ENCODE peak calls at places on chromosome 9, in ten cellular contexts. C is A673; D is kidney; F is CD8-positive, alpha-beta T cell; R is Calu3; N is A549; B is adrenal gland; M is fibroblast of the aortic adventitia; L is endothelial cell; A is fibroblast of lung. P is an unnamed sample.

GRCh38 chr9:101530076-101530711 is 3.5 kb upstream of the RNF20 start:
- DNase-seq in C (peak), M (peak), N (peak), R (peak), F (peak), D (no peak), L (peak), B (peak), A (peak), P (peak)

GRCh38 chr9:4030751-4031150 is 269.1 kb downstream of the GLIS3 start:
- DNase-seq in N (no peak), L (no peak), F (no peak), B (no peak), D (no peak), R (no peak), M (no peak), A (no peak), C (no peak), P (no peak)

GRCh38 chr9:135282808-135283207 is 195.3 kb downstream of the OLFM1 start:
- DNase-seq in B (no peak), M (no peak), D (no peak), R (no peak), F (no peak), A (no peak), C (no peak), N (no peak), L (no peak), P (no peak)

GRCh38 chr9:24712190-24712589 is 166.5 kb upstream of the IZUMO3 start:
- DNase-seq in D (no peak), L (no peak), C (no peak), N (no peak), F (no peak), B (no peak), A (no peak), R (no peak), M (no peak), P (no peak)

GRCh38 chr9:98552306-98552705 is 156.4 kb downstream of the GABBR2 start:
- DNase-seq in L (no peak), M (no peak), C (no peak), R (no peak), A (no peak), B (no peak), D (no peak), F (no peak), N (no peak), P (no peak)

GRCh38 chr9:105344283-105344682 is 99.8 kb downstream of the SLC44A1 start:
- DNase-seq in D (no peak), L (no peak), A (peak), R (no peak), B (no peak), F (no peak), M (peak), C (no peak), N (no peak), P (no peak)

GRCh38 chr9:9612270-9612669 is 1000.5 kb downstream of the PTPRD start:
- DNase-seq in L (no peak), A (no peak), F (no peak), C (no peak), D (no peak), B (no peak), R (no peak), N (no peak), M (no peak), P (peak)

GRCh38 chr9:89903076-89903475 is 298.3 kb downstream of the GADD45G start:
- DNase-seq in D (no peak), R (no peak), C (no peak), L (no peak), M (no peak), F (no peak), A (no peak), N (no peak), B (no peak), P (no peak)

GRCh38 chr9:85527331-85528015 is 214.3 kb downstream of the AGTPBP1 start:
- DNase-seq in C (no peak), A (no peak), M (no peak), R (no peak), N (no peak), F (no peak), D (no peak), L (no peak), B (no peak), P (no peak)

GRCh38 chr9:91187965-91188344 is 173.8 kb downstream of the AUH start:
- DNase-seq in F (no peak), R (no peak), L (no peak), B (peak), M (peak), A (peak), N (no peak), D (no peak), C (no peak), P (no peak)

GRCh38 chr9:117189121-117189520 is 225.7 kb downstream of the ASTN2 start:
- DNase-seq in F (no peak), N (no peak), M (no peak), C (no peak), A (no peak), B (no peak), L (no peak), D (no peak), R (no peak), P (no peak)

GRCh38 chr9:134669556-134669955 is 28.0 kb downstream of the COL5A1 start:
- DNase-seq in C (no peak), L (no peak), M (no peak), B (no peak), D (peak), R (no peak), A (no peak), N (no peak), F (no peak), P (no peak)

GRCh38 chr9:106025449-106025848 is 331.1 kb downstream of the TMEM38B start:
- DNase-seq in R (no peak), B (no peak), A (no peak), M (no peak), L (no peak), C (no peak), F (no peak), D (no peak), N (peak), P (no peak)

GRCh38 chr9:124052401-124052800 is 40.8 kb downstream of the LHX2 start:
- DNase-seq in B (no peak), M (no peak), C (no peak), A (no peak), F (no peak), N (no peak), D (no peak), R (no peak), L (no peak), P (no peak)

GRCh38 chr9:111559000-111559610 is 34.1 kb downstream of the ZNF483 start:
- DNase-seq in D (no peak), A (peak), R (no peak), B (peak), F (no peak), C (no peak), L (no peak), M (peak), N (peak), P (no peak)

GRCh38 chr9:99118782-99119466 is 14.0 kb downstream of the TGFBR1 start:
- DNase-seq in C (no peak), N (no peak), D (no peak), A (no peak), B (no peak), L (no peak), M (no peak), F (no peak), R (no peak), P (no peak)

GRCh38 chr9:119284118-119284517 is 85.1 kb downstream of the BRINP1 start:
- DNase-seq in F (no peak), A (no peak), R (no peak), L (peak), M (no peak), D (no peak), B (no peak), C (peak), N (peak), P (no peak)

GRCh38 chr9:120473626-120474025 is 106.3 kb downstream of the CDK5RAP2 start:
- DNase-seq in A (no peak), D (no peak), M (no peak), N (no peak), R (no peak), L (no peak), B (no peak), F (no peak), C (no peak), P (no peak)

GRCh38 chr9:72262063-72262462 is 102.9 kb downstream of the ZFAND5 start:
- DNase-seq in L (no peak), D (no peak), B (no peak), N (no peak), A (no peak), C (no peak), M (no peak), R (peak), F (no peak), P (no peak)

GRCh38 chr9:136022731-136023400 is 61.7 kb upstream of the UBAC1 start:
- DNase-seq in R (no peak), A (no peak), M (no peak), C (no peak), F (no peak), N (no peak), L (no peak), B (peak), D (no peak), P (no peak)

GRCh38 chr9:130186839-130187522 is 14.8 kb downstream of the NCS1 start:
- DNase-seq in B (peak), R (peak), D (peak), L (no peak), A (peak), F (no peak), M (peak), C (no peak), N (peak), P (peak)

GRCh38 chr9:126157826-126158431 is 168.7 kb upstream of the MVB12B start:
- DNase-seq in R (no peak), B (no peak), L (no peak), F (no peak), D (no peak), A (no peak), M (no peak), C (no peak), N (no peak), P (no peak)

GRCh38 chr9:121889990-121890563 is 203.0 kb downstream of the TTLL11 start:
- DNase-seq in B (no peak), A (no peak), M (peak), L (no peak), C (no peak), D (no peak), F (no peak), R (no peak), N (no peak), P (no peak)

GRCh38 chr9:71619926-71620325 is 148.4 kb downstream of the CEMIP2 start:
- DNase-seq in R (no peak), L (no peak), B (no peak), F (no peak), C (no peak), N (no peak), D (no peak), A (no peak), M (no peak), P (no peak)

GRCh38 chr9:99299214-99300102 is 77.4 kb downstream of the SEC61B start:
- DNase-seq in M (peak), N (peak), L (no peak), R (peak), A (peak), B (peak), D (no peak), C (peak), F (no peak), P (no peak)

GRCh38 chr9:137788561-137789294 is 88.9 kb upstream of the CACNA1B start:
- DNase-seq in L (no peak), F (no peak), N (no peak), C (no peak), B (peak), R (peak), D (peak), M (no peak), A (no peak), P (no peak)

GRCh38 chr9:21096901-21097255 is 19.1 kb upstream of the IFNB1 start:
- DNase-seq in M (peak), L (no peak), N (no peak), F (no peak), B (no peak), C (no peak), D (no peak), A (no peak), R (no peak), P (no peak)

GRCh38 chr9:79667716-79668458 is 96.1 kb downstream of the TLE4 start:
- DNase-seq in N (peak), A (no peak), D (no peak), R (no peak), M (no peak), F (no peak), C (no peak), L (no peak), B (no peak), P (no peak)

GRCh38 chr9:98314381-98315066 is 59.1 kb upstream of the TBC1D2 start:
- DNase-seq in B (no peak), R (no peak), N (no peak), L (no peak), C (peak), A (peak), D (peak), M (peak), F (no peak), P (no peak)

GRCh38 chr9:115000217-115000639 is 69.8 kb upstream of the TNFSF8 start:
- DNase-seq in B (no peak), M (no peak), R (no peak), F (no peak), C (no peak), N (no peak), D (no peak), L (no peak), A (no peak), P (no peak)
- TF ChIP-seq CTCF in B (no peak), M (no peak), R (no peak), F (no peak), C (no peak), N (no peak), D (no peak), L (no peak), A (no peak), P (no peak)

DNA sequence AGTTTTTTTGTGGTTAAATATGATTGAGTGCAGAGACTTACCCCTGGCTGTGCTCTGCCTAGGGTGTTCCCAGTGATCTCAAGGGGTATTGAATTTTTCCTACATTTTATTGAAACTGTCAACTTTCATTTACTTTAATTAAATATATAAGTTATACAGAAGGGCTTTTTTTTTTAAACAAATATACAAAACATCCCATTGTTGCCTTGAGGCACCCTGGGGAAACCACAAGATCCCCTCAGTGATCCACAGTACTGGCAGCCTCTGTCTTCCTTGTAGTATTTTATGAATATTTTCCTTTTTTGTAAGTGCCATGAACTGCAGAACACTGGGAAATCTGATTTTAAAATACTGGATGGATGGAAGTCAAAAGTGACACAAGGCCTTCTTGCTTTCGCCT is 123.7 kb downstream of the TLE1 start:
- DNase-seq in R (no peak), N (no peak), F (no peak), C (no peak), L (no peak), A (no peak), D (no peak), B (no peak), M (no peak), P (no peak)
- TF ChIP-seq CTCF in R (no peak), N (no peak), F (no peak), C (no peak), L (no peak), A (no peak), D (no peak), B (no peak), M (no peak), P (no peak)

GRCh38 chr9:113179839-113180238 is 29.0 kb downstream of the SLC31A2 start:
- DNase-seq in B (no peak), C (no peak), N (no peak), M (no peak), F (no peak), R (no peak), D (no peak), L (no peak), A (no peak), P (no peak)
- TF ChIP-seq CTCF in B (no peak), C (no peak), N (no peak), M (no peak), F (no peak), R (no peak), D (no peak), L (no peak), A (no peak), P (no peak)

DNA sequence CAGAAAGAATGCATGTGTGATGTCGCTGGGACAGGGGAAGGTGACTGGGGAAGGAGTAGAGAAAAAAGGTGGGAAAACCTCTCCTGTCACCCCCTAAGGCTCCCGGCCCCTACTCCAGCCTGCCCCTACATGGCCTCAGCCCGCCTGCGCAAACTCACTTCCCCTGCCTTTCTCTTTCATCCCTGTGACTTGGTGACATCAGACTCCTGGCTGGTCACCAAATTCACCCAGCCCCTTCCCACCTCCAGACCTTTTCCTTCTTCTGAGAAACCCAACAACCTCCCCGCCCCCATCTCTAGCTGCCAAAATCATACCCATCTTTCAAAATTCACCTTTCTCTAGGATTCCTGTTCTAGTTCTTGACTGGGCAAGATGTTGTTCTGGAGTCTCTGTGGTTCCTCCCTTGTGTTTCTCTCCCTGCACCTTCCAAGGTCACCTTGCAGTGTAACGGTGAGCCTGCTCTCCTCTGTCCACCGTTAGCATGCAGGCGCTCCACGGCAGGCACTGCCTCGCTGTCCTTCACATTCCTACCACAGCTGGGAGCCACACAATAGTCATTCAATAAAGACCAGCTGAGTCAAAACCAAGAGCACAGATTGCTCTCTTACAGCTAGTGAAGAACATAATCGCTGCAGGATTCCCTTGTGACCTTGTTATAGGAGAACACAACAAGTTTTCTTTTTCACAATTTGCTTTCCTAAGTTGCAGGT is 134.5 kb downstream of the FANCC start:
- DNase-seq in F (no peak), N (peak), L (peak), D (no peak), A (no peak), R (no peak), B (peak), M (no peak), C (peak), P (no peak)
- TF ChIP-seq CTCF in F (no peak), N (no peak), L (peak), D (peak), A (peak), R (no peak), B (peak), M (peak), C (peak), P (no peak)

GRCh38 chr9:77177143-77177893 is at the start of gene VPS13A:
- DNase-seq in C (peak), L (peak), A (peak), B (peak), D (peak), M (peak), N (peak), R (peak), F (peak), P (peak)
- TF ChIP-seq CTCF in C (peak), L (no peak), A (peak), B (no peak), D (no peak), M (peak), N (peak), R (no peak), F (no peak), P (peak)

GRCh38 chr9:87447547-87448432 is 49.9 kb upstream of the DAPK1 start:
- DNase-seq in A (no peak), N (no peak), C (no peak), B (no peak), D (no peak), F (no peak), R (no peak), M (peak), L (no peak), P (no peak)

GRCh38 chr9:87445646-87446045 is 52.0 kb upstream of the DAPK1 start:
- DNase-seq in C (peak), D (no peak), L (peak), R (peak), B (peak), M (peak), A (peak), F (no peak), N (peak), P (no peak)

GRCh38 chr9:87443006-87443405 is 54.7 kb upstream of the DAPK1 start:
- DNase-seq in D (no peak), B (no peak), L (no peak), R (no peak), F (no peak), C (no peak), N (no peak), A (no peak), M (no peak), P (no peak)

GRCh38 chr9:87443461-87443860 is 54.2 kb upstream of the DAPK1 start:
- DNase-seq in B (no peak), A (no peak), M (no peak), N (no peak), R (no peak), D (no peak), L (no peak), F (no peak), C (no peak), P (no peak)

DNA sequence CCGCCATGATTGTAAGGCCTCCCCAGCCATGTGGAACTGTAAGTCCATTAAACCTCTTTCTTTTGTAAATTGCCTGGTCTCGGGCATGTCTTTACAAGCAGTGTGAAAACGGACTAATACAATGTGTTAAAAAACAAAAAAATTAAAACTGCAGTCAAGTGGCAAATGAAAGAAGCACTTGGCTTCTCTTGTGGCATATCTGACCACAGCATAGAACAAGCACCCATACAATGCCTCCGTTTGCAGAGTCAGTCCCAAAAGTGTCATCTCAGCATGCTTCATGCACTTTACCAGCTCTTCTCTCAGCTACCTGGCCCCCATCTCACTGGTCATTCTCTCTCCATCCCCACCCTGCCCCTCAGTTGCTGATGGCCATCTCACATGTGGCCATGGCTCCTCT is 51.1 kb upstream of the DAPK1 start:
- DNase-seq in F (no peak), C (no peak), A (no peak), M (no peak), L (no peak), N (no peak), R (no peak), D (no peak), B (no peak), P (no peak)
- TF ChIP-seq CTCF in F (no peak), C (no peak), A (no peak), M (no peak), L (no peak), N (no peak), R (no peak), D (no peak), B (no peak), P (no peak)

GRCh38 chr9:25960235-25960634 is 282.0 kb upstream of the TUSC1 start:
- DNase-seq in N (no peak), C (no peak), A (no peak), D (no peak), F (no peak), B (no peak), M (no peak), L (no peak), R (no peak), P (no peak)

GRCh38 chr9:25964239-25964638 is 286.0 kb upstream of the TUSC1 start:
- DNase-seq in D (no peak), F (no peak), M (peak), C (peak), A (peak), R (no peak), N (peak), B (peak), L (peak), P (no peak)
- TF ChIP-seq CTCF in D (peak), F (no peak), M (peak), C (peak), A (peak), R (no peak), N (peak), B (peak), L (peak), P (no peak)

GRCh38 chr9:18061332-18061731 is 412.6 kb upstream of the ADAMTSL1 start:
- DNase-seq in A (no peak), N (no peak), R (no peak), D (no peak), L (no peak), M (no peak), C (no peak), F (no peak), B (no peak), P (no peak)

GRCh38 chr9:18059447-18059846 is 414.5 kb upstream of the ADAMTSL1 start:
- DNase-seq in R (no peak), C (no peak), N (no peak), M (no peak), F (no peak), A (no peak), D (no peak), L (no peak), B (no peak), P (no peak)

GRCh38 chr9:18061856-18062255 is 412.1 kb upstream of the ADAMTSL1 start:
- DNase-seq in N (no peak), F (no peak), M (no peak), L (no peak), R (no peak), B (no peak), D (no peak), C (no peak), A (no peak), P (no peak)

GRCh38 chr9:18059043-18059442 is 414.9 kb upstream of the ADAMTSL1 start:
- DNase-seq in R (no peak), L (no peak), D (no peak), B (no peak), C (no peak), M (no peak), F (no peak), N (no peak), A (no peak), P (no peak)

GRCh38 chr9:18060304-18060934 is 413.5 kb upstream of the ADAMTSL1 start:
- DNase-seq in D (no peak), C (no peak), R (no peak), N (no peak), B (no peak), F (no peak), A (peak), L (no peak), M (no peak), P (no peak)
- TF ChIP-seq CTCF in D (no peak), C (peak), R (peak), N (no peak), B (no peak), F (no peak), A (peak), L (peak), M (peak), P (peak)